ENCODE peak calls at places on chromosomes 3 and 15, in seven cellular contexts. A is RWPE1, M is choroid plexus epithelial cell, K is GM13976, P is upper lobe of right lung, N is lung, O is cardiac muscle cell. R is an unnamed sample.

GRCh38 chr3:134342269-134342668 is 32.0 kb downstream of the AMOTL2 start:
- DNase-seq in P (no peak), N (no peak), A (no peak), M (no peak), O (no peak), K (no peak), R (no peak)

GRCh38 chr3:48418651-48419050 is 11.2 kb downstream of the PLXNB1 start:
- DNase-seq in O (no peak), K (no peak), P (no peak), M (no peak), A (no peak), N (no peak), R (no peak)

GRCh38 chr3:122714269-122714668 is 33.6 kb downstream of the PARP14 start:
- DNase-seq in M (no peak), K (no peak), A (no peak), N (no peak), O (no peak), P (no peak), R (no peak)

GRCh38 chr15:94453227-94453626 is 221.9 kb downstream of the MCTP2 start:
- DNase-seq in P (no peak), O (no peak), A (peak), K (no peak), N (no peak), M (no peak), R (no peak)

GRCh38 chr3:178802993-178803693 is 266.9 kb downstream of the KCNMB2 start:
- DNase-seq in N (no peak), A (no peak), M (no peak), O (no peak), P (no peak), K (no peak), R (no peak)

GRCh38 chr3:18438586-18438985 is 13.4 kb upstream of the SATB1 start:
- DNase-seq in O (no peak), A (no peak), K (no peak), M (no peak), P (peak), N (no peak), R (no peak)

GRCh38 chr15:85607141-85607806 is 187.5 kb downstream of the KLHL25 start:
- DNase-seq in M (peak), A (no peak), K (no peak), N (no peak), P (no peak), O (no peak), R (no peak)

GRCh38 chr3:8450618-8451017 is 51.0 kb upstream of the LMCD1 start:
- DNase-seq in M (no peak), A (no peak), O (no peak), P (no peak), K (no peak), N (no peak), R (no peak)

GRCh38 chr3:177597325-177598109 is 400.2 kb upstream of the TBL1XR1 start:
- DNase-seq in O (peak), N (peak), P (no peak), M (peak), A (peak), K (peak), R (no peak)

GRCh38 chr15:26804063-26804804 is 31.4 kb upstream of the GABRB3 start:
- DNase-seq in A (no peak), P (no peak), N (no peak), M (no peak), K (no peak), O (no peak), R (no peak)

GRCh38 chr3:53243165-53243564 is 12.7 kb downstream of the TKT start:
- DNase-seq in N (no peak), A (no peak), P (peak), K (no peak), M (peak), O (peak), R (peak)

GRCh38 chr3:190972840-190973270 is 110.4 kb upstream of the GMNC start:
- DNase-seq in O (no peak), K (no peak), M (no peak), N (no peak), A (peak), P (no peak), R (no peak)

GRCh38 chr3:50627407-50628051 is 10.6 kb downstream of the MAPKAPK3 start:
- DNase-seq in N (peak), O (peak), A (peak), P (peak), M (peak), K (peak), R (peak)

GRCh38 chr15:79283252-79284048 is 928 bp downstream of the ANKRD34C start:
- DNase-seq in O (peak), P (peak), N (no peak), A (peak), K (peak), M (peak), R (peak)

GRCh38 chr3:17233398-17233800 is 348.6 kb downstream of the PLCL2 start:
- DNase-seq in A (peak), K (peak), O (peak), N (no peak), M (peak), P (no peak), R (peak)

GRCh38 chr3:182570934-182571594 is 222.2 kb upstream of the ATP11B start:
- DNase-seq in M (no peak), O (no peak), K (no peak), P (no peak), A (no peak), N (no peak), R (no peak)

GRCh38 chr3:49771340-49771938 is 14.9 kb downstream of the IP6K1 start:
- DNase-seq in K (no peak), N (no peak), O (no peak), P (no peak), M (no peak), A (no peak), R (no peak)

GRCh38 chr3:33660035-33660434 is 58.0 kb downstream of the CLASP2 start:
- DNase-seq in K (no peak), M (no peak), N (no peak), O (no peak), A (no peak), P (no peak), R (no peak)

GRCh38 chr3:194871864-194872668 is 186.4 kb downstream of the FAM43A start:
- DNase-seq in A (peak), M (peak), N (no peak), O (no peak), K (no peak), P (no peak), R (no peak)

GRCh38 chr3:147361671-147362420 is 44.5 kb downstream of the ZIC4 start:
- DNase-seq in O (peak), M (peak), N (no peak), K (peak), A (no peak), P (peak), R (peak)

GRCh38 chr3:18795078-18795477 is 353.2 kb upstream of the KCNH8 start:
- DNase-seq in O (no peak), M (no peak), A (no peak), K (no peak), N (no peak), P (no peak), R (no peak)

DNA sequence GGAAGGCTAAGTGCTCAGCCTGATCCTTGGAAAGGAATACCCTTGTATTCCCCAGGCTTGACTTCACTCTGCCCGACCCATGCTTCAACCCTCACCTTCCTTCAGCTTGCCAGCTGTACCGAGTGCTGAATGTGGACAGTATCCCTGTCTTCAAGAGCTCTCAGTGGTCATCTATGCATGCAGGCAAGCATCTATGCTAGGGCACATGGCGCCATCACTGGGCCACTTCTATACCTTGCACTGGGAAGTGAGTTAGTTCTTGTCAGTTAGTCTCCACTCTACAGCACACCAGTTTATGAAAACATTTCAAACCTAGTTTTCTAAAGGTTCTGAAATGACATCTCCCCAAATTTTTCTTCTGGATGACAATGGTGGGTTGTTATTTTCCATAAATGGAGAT is 82.0 kb upstream of the MYRIP start:
- DNase-seq in M (no peak), P (no peak), K (no peak), O (peak), N (no peak), A (no peak), R (no peak)
- TF ChIP-seq CTCF in M (no peak), P (no peak), K (no peak), O (no peak), N (no peak), A (no peak), R (no peak)

GRCh38 chr15:83658406-83658805 is 4.5 kb downstream of the ADAMTSL3 start:
- DNase-seq in A (no peak), N (no peak), O (peak), K (no peak), P (no peak), M (no peak), R (no peak)

GRCh38 chr15:83656943-83657528 is 3.1 kb downstream of the ADAMTSL3 start:
- DNase-seq in K (no peak), M (no peak), P (no peak), A (no peak), O (no peak), N (no peak), R (no peak)

GRCh38 chr15:83659011-83659811 is 5.3 kb downstream of the ADAMTSL3 start:
- DNase-seq in N (no peak), P (no peak), K (no peak), M (peak), A (no peak), O (peak), R (no peak)

GRCh38 chr15:83656192-83656591 is 2.3 kb downstream of the ADAMTSL3 start:
- DNase-seq in K (no peak), O (no peak), N (no peak), P (no peak), A (no peak), M (no peak), R (no peak)

DNA sequence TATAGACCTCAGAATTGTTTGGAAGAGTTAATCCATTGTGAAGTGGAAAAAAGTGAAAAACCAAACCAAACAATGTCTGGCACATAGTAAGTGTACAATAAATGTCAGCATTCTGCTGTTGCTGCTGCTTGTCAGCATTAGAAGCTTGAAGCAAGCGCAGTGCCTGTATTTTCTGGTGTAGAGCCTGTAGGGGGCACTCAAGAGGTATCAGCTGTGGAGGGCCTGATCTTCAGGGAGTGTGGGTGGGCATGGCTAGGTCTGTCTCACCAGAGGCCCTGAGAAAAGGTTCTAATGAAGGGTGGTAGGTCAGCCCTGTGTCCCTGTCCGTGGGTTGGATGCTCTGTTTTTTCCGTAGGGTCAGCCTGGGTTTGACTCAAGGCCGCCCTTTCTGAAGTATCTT is 3.6 kb downstream of the ADAMTSL3 start:
- DNase-seq in M (peak), O (no peak), N (no peak), K (no peak), A (no peak), P (no peak), R (no peak)
- TF ChIP-seq CTCF in M (peak), O (peak), N (no peak), K (no peak), A (no peak), P (peak), R (peak)

DNA sequence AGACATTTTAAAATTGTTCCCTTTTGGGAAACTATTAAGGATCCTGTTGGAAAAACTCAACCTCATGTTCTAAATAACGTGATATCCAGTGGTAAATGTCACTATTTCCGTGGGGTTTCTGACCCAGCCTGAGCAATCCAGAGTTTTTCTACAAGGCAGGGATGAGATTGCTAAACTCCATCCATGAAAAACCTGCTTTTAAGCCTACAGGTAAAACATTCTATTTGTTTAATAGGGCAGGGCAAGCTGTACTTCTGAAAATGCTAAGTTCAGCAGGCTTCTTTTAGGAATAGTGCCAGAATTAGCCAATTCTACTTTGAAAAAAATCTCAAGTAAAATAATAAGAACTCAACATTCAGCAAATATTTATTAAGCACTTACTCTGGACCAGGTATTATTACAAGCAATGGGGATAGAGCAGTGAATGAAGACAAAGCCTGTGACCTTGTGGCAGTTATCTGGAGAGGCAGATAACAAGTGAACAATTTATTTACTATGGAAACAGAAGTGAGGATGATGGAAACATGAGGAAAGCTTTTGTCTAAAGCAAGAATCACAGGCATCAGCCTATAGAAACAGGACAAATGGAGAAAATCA is 13.3 kb downstream of the RPSA start:
- DNase-seq in A (no peak), M (no peak), K (no peak), N (no peak), P (no peak), O (no peak), R (no peak)
- TF ChIP-seq CTCF in A (no peak), M (no peak), K (no peak), N (no peak), P (no peak), O (no peak), R (no peak)

GRCh38 chr3:6392123-6392522 is 468.8 kb upstream of the GRM7 start:
- DNase-seq in P (no peak), N (no peak), M (no peak), K (no peak), O (no peak), A (no peak), R (no peak)
- TF ChIP-seq CTCF in P (no peak), N (no peak), M (no peak), K (no peak), O (no peak), A (no peak), R (no peak)

GRCh38 chr3:143700431-143700975 is 147.8 kb downstream of the SLC9A9 start:
- DNase-seq in M (no peak), A (no peak), P (no peak), K (no peak), N (no peak), O (no peak), R (no peak)

GRCh38 chr3:143693506-143693905 is 154.8 kb downstream of the SLC9A9 start:
- DNase-seq in P (no peak), N (no peak), A (no peak), M (no peak), O (no peak), K (no peak), R (no peak)

GRCh38 chr3:143699351-143699750 is 148.9 kb downstream of the SLC9A9 start:
- DNase-seq in P (no peak), A (no peak), K (no peak), O (no peak), N (no peak), M (no peak), R (no peak)

DNA sequence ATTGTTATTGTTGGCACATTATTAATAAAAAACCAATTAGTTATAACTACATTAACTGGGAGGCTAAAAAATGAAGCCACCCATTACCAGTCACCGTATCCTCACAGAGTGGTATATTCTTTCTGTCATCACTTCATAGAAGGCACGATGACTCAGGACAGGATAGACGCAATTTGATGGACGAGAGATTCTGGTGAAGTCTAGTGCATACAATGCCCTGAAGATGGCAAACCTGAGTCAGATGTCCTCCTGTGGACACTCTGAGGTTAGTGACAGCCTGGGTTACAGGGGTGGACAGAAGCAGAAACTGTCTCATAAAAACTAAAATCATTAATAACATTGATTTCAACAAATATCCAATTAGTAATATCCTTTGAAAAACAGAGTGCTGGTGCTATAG is 150.3 kb downstream of the SLC9A9 start:
- DNase-seq in M (no peak), N (no peak), K (no peak), A (no peak), P (no peak), O (no peak), R (no peak)
- TF ChIP-seq CTCF in M (peak), N (no peak), K (no peak), A (no peak), P (no peak), O (no peak), R (no peak)

GRCh38 chr3:195908439-195909293 is at the start of gene TNK2:
- DNase-seq in M (no peak), N (no peak), P (peak), K (peak), O (no peak), A (no peak), R (no peak)

GRCh38 chr3:195907730-195908438 is 467 bp downstream of the TNK2 start:
- DNase-seq in M (no peak), O (peak), K (peak), A (no peak), N (peak), P (peak), R (no peak)

GRCh38 chr3:195905970-195906864 is 2.1 kb downstream of the TNK2 start:
- DNase-seq in N (no peak), O (no peak), M (peak), A (no peak), K (peak), P (no peak), R (no peak)

GRCh38 chr3:195909294-195909644 is 918 bp upstream of the TNK2 start:
- DNase-seq in P (no peak), K (no peak), O (no peak), M (peak), N (no peak), A (no peak), R (no peak)

GRCh38 chr3:195906865-195907729 is 1.3 kb downstream of the TNK2 start:
- DNase-seq in A (no peak), K (peak), O (no peak), M (no peak), P (peak), N (peak), R (no peak)
- TF ChIP-seq CTCF in A (no peak), K (no peak), O (no peak), M (no peak), P (no peak), N (no peak), R (no peak)

GRCh38 chr3:159263750-159264561 is 462.1 kb downstream of the MFSD1 start:
- DNase-seq in N (no peak), A (peak), K (peak), O (peak), P (no peak), M (peak), R (peak)
- TF ChIP-seq CTCF in N (peak), A (peak), K (peak), O (peak), P (peak), M (peak), R (peak)

GRCh38 chr15:39786444-39787056 is 3.9 kb upstream of the FSIP1 start:
- DNase-seq in K (peak), N (no peak), M (peak), O (peak), A (peak), P (no peak), R (no peak)
- TF ChIP-seq CTCF in K (peak), N (peak), M (peak), O (peak), A (peak), P (peak), R (peak)

GRCh38 chr15:90930861-90931629 is 1.3 kb downstream of the HDDC3 start:
- DNase-seq in O (no peak), K (no peak), P (no peak), M (no peak), N (no peak), A (peak), R (no peak)
- TF ChIP-seq CTCF in O (no peak), K (no peak), P (no peak), M (no peak), N (no peak), A (no peak), R (no peak)

R was measured in endothelial cell.